ENCODE peak calls at places on chromosomes 11 and 22, in eight cellular contexts. One of them, this sample, is unnamed. For H3K4me1, the result is how much of the 10 kb centered on the place peaks cover.

GRCh38 chr11:22800482-22800881 is 29.1 kb downstream of the SVIP start:
- DNase-seq in left ventricle myocardium inferior: no peak
- DNase-seq in MM.1S: no peak
- DNase-seq in colonic mucosa: no peak
- DNase-seq in OCI-LY7: no peak
- DNase-seq in fibroblast of lung: no peak
- DNase-seq in lower lobe of right lung: no peak
- DNase-seq in cardiac muscle cell: no peak
- DNase-seq in this sample: no peak

GRCh38 chr11:35404397-35404775 is 15.0 kb downstream of the SLC1A2 start:
- DNase-seq in lower lobe of right lung: peak
- DNase-seq in cardiac muscle cell: peak
- DNase-seq in colonic mucosa: peak
- DNase-seq in OCI-LY7: no peak
- DNase-seq in MM.1S: peak
- DNase-seq in left ventricle myocardium inferior: no peak
- DNase-seq in fibroblast of lung: peak
- DNase-seq in this sample: no peak

GRCh38 chr11:44437122-44437521 is 127.2 kb upstream of the ALX4 start:
- DNase-seq in left ventricle myocardium inferior: peak
- DNase-seq in OCI-LY7: no peak
- DNase-seq in lower lobe of right lung: no peak
- DNase-seq in MM.1S: no peak
- DNase-seq in fibroblast of lung: no peak
- DNase-seq in cardiac muscle cell: no peak
- DNase-seq in colonic mucosa: no peak
- DNase-seq in this sample: no peak

GRCh38 chr11:59158206-59159068 is 13.5 kb upstream of the DTX4 start:
- DNase-seq in fibroblast of lung: peak
- DNase-seq in colonic mucosa: peak
- DNase-seq in lower lobe of right lung: no peak
- DNase-seq in cardiac muscle cell: peak
- DNase-seq in MM.1S: peak
- DNase-seq in left ventricle myocardium inferior: peak
- DNase-seq in OCI-LY7: peak
- DNase-seq in this sample: peak

GRCh38 chr11:8597182-8597581 is 3.2 kb upstream of the STK33 start:
- DNase-seq in colonic mucosa: no peak
- DNase-seq in cardiac muscle cell: peak
- DNase-seq in OCI-LY7: no peak
- DNase-seq in fibroblast of lung: peak
- DNase-seq in lower lobe of right lung: no peak
- DNase-seq in MM.1S: no peak
- DNase-seq in left ventricle myocardium inferior: no peak
- DNase-seq in this sample: no peak

GRCh38 chr11:20087118-20087521 is 73.2 kb downstream of the DBX1 start:
- DNase-seq in MM.1S: no peak
- DNase-seq in colonic mucosa: no peak
- DNase-seq in OCI-LY7: no peak
- DNase-seq in cardiac muscle cell: no peak
- DNase-seq in lower lobe of right lung: no peak
- DNase-seq in left ventricle myocardium inferior: no peak
- DNase-seq in fibroblast of lung: no peak
- DNase-seq in this sample: no peak

GRCh38 chr11:32830413-32830738 is 649 bp downstream of the PRRG4 start:
- DNase-seq in MM.1S: peak
- DNase-seq in OCI-LY7: no peak
- DNase-seq in cardiac muscle cell: peak
- DNase-seq in lower lobe of right lung: peak
- DNase-seq in fibroblast of lung: no peak
- DNase-seq in left ventricle myocardium inferior: no peak
- DNase-seq in colonic mucosa: peak
- DNase-seq in this sample: no peak

GRCh38 chr11:83033972-83034672 is 37.6 kb downstream of the RAB30 start:
- DNase-seq in OCI-LY7: no peak
- DNase-seq in lower lobe of right lung: no peak
- DNase-seq in fibroblast of lung: peak
- DNase-seq in cardiac muscle cell: peak
- DNase-seq in colonic mucosa: peak
- DNase-seq in left ventricle myocardium inferior: peak
- DNase-seq in MM.1S: peak
- DNase-seq in this sample: no peak

GRCh38 chr22:29073618-29074275 is 912 bp downstream of the KREMEN1 start:
- DNase-seq in left ventricle myocardium inferior: peak
- DNase-seq in cardiac muscle cell: peak
- DNase-seq in MM.1S: no peak
- DNase-seq in fibroblast of lung: peak
- DNase-seq in OCI-LY7: no peak
- DNase-seq in colonic mucosa: peak
- DNase-seq in lower lobe of right lung: peak
- DNase-seq in this sample: no peak

GRCh38 chr11:2919837-2920236 is 9.4 kb downstream of the PHLDA2 start:
- DNase-seq in left ventricle myocardium inferior: no peak
- DNase-seq in colonic mucosa: no peak
- DNase-seq in MM.1S: no peak
- DNase-seq in OCI-LY7: no peak
- DNase-seq in cardiac muscle cell: no peak
- DNase-seq in lower lobe of right lung: no peak
- DNase-seq in fibroblast of lung: no peak
- DNase-seq in this sample: no peak

GRCh38 chr11:129852125-129852740 is 36.6 kb downstream of the TMEM45B start:
- DNase-seq in colonic mucosa: no peak
- DNase-seq in lower lobe of right lung: no peak
- DNase-seq in MM.1S: no peak
- DNase-seq in fibroblast of lung: no peak
- DNase-seq in cardiac muscle cell: no peak
- DNase-seq in left ventricle myocardium inferior: no peak
- DNase-seq in OCI-LY7: no peak
- DNase-seq in this sample: no peak

GRCh38 chr22:19614546-19614884 is 90.3 kb upstream of the CLDN5 start:
- DNase-seq in colonic mucosa: no peak
- DNase-seq in lower lobe of right lung: no peak
- DNase-seq in MM.1S: no peak
- DNase-seq in cardiac muscle cell: no peak
- DNase-seq in left ventricle myocardium inferior: no peak
- DNase-seq in OCI-LY7: peak
- DNase-seq in fibroblast of lung: no peak
- DNase-seq in this sample: no peak

GRCh38 chr11:130609121-130610035 is 160.9 kb downstream of the ADAMTS15 start:
- DNase-seq in cardiac muscle cell: peak
- DNase-seq in left ventricle myocardium inferior: peak
- DNase-seq in MM.1S: no peak
- DNase-seq in colonic mucosa: peak
- DNase-seq in lower lobe of right lung: peak
- DNase-seq in fibroblast of lung: peak
- DNase-seq in OCI-LY7: no peak
- DNase-seq in this sample: no peak

GRCh38 chr11:130522284-130522961 is 74.0 kb downstream of the ADAMTS15 start:
- DNase-seq in colonic mucosa: peak
- DNase-seq in OCI-LY7: no peak
- DNase-seq in lower lobe of right lung: peak
- DNase-seq in MM.1S: no peak
- DNase-seq in cardiac muscle cell: peak
- DNase-seq in fibroblast of lung: peak
- DNase-seq in left ventricle myocardium inferior: peak
- DNase-seq in this sample: peak

GRCh38 chr11:34791725-34792124 is 124.5 kb downstream of the APIP start:
- DNase-seq in lower lobe of right lung: no peak
- DNase-seq in colonic mucosa: no peak
- DNase-seq in MM.1S: peak
- DNase-seq in cardiac muscle cell: no peak
- DNase-seq in fibroblast of lung: no peak
- DNase-seq in OCI-LY7: no peak
- DNase-seq in left ventricle myocardium inferior: no peak
- DNase-seq in this sample: no peak

GRCh38 chr11:84855846-84856245 is 771.3 kb downstream of the DLG2 start:
- DNase-seq in OCI-LY7: no peak
- DNase-seq in lower lobe of right lung: no peak
- DNase-seq in cardiac muscle cell: peak
- DNase-seq in colonic mucosa: no peak
- DNase-seq in fibroblast of lung: peak
- DNase-seq in MM.1S: no peak
- DNase-seq in left ventricle myocardium inferior: no peak
- DNase-seq in this sample: peak

GRCh38 chr11:13152736-13153541 is 124.7 kb upstream of the BMAL1 start:
- DNase-seq in left ventricle myocardium inferior: no peak
- DNase-seq in colonic mucosa: no peak
- DNase-seq in fibroblast of lung: peak
- DNase-seq in cardiac muscle cell: peak
- DNase-seq in lower lobe of right lung: no peak
- DNase-seq in MM.1S: no peak
- DNase-seq in OCI-LY7: no peak
- DNase-seq in this sample: peak

DNA sequence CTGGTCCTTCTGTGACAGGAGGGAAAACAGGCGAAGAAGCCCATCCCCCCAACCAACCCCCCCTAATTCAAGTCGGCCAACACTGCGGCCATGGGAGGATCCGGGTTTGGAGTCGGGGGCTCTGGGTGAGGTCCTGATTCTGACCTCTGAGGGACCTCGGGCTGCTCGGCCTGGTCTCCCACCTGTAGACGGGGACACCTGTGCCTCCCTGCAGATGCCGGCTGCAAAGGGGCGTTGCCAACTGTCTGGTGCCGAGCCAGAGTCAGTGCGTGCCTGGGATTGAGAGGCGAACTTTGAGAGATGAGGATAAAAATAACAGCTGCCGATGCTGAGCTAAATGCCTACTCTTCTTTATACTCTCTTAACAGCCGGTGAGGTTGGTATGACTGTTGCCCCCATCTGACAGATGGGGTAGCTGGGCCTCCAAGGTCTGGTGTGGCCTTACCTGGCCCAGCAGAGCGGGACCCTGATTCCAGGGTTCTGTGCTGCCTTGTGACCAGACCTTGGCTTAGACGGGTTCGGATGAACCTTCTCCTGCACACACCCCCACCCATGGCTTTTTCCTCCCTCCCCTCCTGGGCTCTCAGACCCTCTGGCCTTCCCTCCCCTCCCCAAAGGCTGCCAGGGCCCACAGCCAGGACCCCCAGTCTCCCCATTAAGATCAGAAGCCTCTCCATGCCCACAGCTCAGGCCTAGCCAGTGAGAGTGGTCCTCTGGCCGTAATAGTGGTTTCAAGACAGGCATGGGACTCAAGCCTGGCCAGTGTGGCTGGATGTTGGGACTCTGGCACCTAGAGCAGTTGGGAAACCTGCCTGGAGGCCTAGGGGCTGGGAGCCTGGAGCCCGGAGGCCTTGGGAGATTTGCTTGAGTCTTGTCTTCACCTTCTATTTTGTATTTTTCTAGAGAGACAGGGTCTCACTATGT is 41.7 kb downstream of the KCNJ4 start:
- DNase-seq in fibroblast of lung: no peak
- DNase-seq in lower lobe of right lung: peak
- DNase-seq in left ventricle myocardium inferior: peak
- DNase-seq in MM.1S: no peak
- DNase-seq in OCI-LY7: no peak
- DNase-seq in colonic mucosa: peak
- DNase-seq in cardiac muscle cell: peak
- DNase-seq in this sample: no peak
- H3K4me3 ChIP-seq in fibroblast of lung: no peak
- H3K4me3 ChIP-seq in lower lobe of right lung: peak
- H3K4me3 ChIP-seq in left ventricle myocardium inferior: peak
- H3K4me3 ChIP-seq in MM.1S: peak
- H3K4me3 ChIP-seq in OCI-LY7: no peak
- H3K4me3 ChIP-seq in colonic mucosa: peak
- H3K4me3 ChIP-seq in cardiac muscle cell: no peak
- H3K4me3 ChIP-seq in this sample: no peak

GRCh38 chr11:11860103-11860979 is 18.6 kb downstream of the USP47 start:
- DNase-seq in left ventricle myocardium inferior: no peak
- DNase-seq in MM.1S: no peak
- DNase-seq in lower lobe of right lung: no peak
- DNase-seq in colonic mucosa: no peak
- DNase-seq in OCI-LY7: no peak
- DNase-seq in fibroblast of lung: peak
- DNase-seq in cardiac muscle cell: peak
- DNase-seq in this sample: no peak

GRCh38 chr11:11856638-11857037 is 14.9 kb downstream of the USP47 start:
- DNase-seq in MM.1S: peak
- DNase-seq in OCI-LY7: no peak
- DNase-seq in colonic mucosa: no peak
- DNase-seq in fibroblast of lung: no peak
- DNase-seq in left ventricle myocardium inferior: no peak
- DNase-seq in cardiac muscle cell: peak
- DNase-seq in lower lobe of right lung: no peak
- DNase-seq in this sample: no peak

GRCh38 chr11:11862995-11863394 is 21.2 kb downstream of the USP47 start:
- DNase-seq in cardiac muscle cell: no peak
- DNase-seq in OCI-LY7: no peak
- DNase-seq in lower lobe of right lung: no peak
- DNase-seq in fibroblast of lung: no peak
- DNase-seq in left ventricle myocardium inferior: no peak
- DNase-seq in MM.1S: no peak
- DNase-seq in colonic mucosa: no peak
- DNase-seq in this sample: no peak

GRCh38 chr11:11857769-11858168 is 16.0 kb downstream of the USP47 start:
- DNase-seq in cardiac muscle cell: no peak
- DNase-seq in left ventricle myocardium inferior: no peak
- DNase-seq in colonic mucosa: no peak
- DNase-seq in MM.1S: no peak
- DNase-seq in fibroblast of lung: no peak
- DNase-seq in lower lobe of right lung: no peak
- DNase-seq in OCI-LY7: no peak
- DNase-seq in this sample: no peak
- H3K4me1 ChIP-seq in cardiac muscle cell: under half
- H3K4me1 ChIP-seq in left ventricle myocardium inferior: half or more
- H3K4me1 ChIP-seq in colonic mucosa: under half
- H3K4me1 ChIP-seq in MM.1S: under half
- H3K4me1 ChIP-seq in fibroblast of lung: under half
- H3K4me1 ChIP-seq in lower lobe of right lung: half or more
- H3K4me1 ChIP-seq in OCI-LY7: under half
- H3K4me1 ChIP-seq in this sample: under half

DNA sequence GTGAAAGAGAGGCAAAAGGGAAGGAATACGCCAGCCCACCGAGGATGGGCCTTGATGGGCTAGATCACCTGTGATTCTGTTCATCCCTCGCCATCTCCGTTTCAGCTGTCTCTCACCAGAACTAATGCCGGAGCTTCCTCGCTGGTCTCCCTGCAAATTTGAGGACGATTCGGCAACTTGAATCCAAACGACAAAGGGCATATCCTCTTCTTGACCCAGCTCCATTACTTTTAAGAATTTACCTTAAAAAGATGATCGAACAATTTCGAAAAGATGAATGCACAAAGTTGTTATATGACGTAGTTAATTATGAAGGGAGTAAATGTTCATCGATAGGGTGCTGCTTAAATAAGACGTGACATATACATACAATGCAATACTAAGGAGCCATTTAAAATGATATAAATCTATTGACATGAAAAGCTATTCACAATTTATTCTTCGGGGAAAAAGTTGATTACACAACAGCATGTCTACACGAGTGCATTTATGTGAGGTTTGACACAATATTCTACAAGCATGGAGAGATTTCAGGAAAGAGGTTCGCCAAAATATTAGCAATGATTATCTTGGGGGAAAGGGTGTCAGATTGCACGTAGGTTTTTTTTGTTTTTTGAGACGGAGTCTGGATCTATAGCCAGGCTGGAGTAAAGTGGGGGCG is 937 bp upstream of the FAM168A start:
- DNase-seq in colonic mucosa: no peak
- DNase-seq in OCI-LY7: no peak
- DNase-seq in left ventricle myocardium inferior: no peak
- DNase-seq in MM.1S: no peak
- DNase-seq in cardiac muscle cell: no peak
- DNase-seq in lower lobe of right lung: no peak
- DNase-seq in fibroblast of lung: no peak
- DNase-seq in this sample: no peak
- H3K27ac ChIP-seq in colonic mucosa: peak
- H3K27ac ChIP-seq in OCI-LY7: peak
- H3K27ac ChIP-seq in left ventricle myocardium inferior: peak
- H3K27ac ChIP-seq in MM.1S: no peak
- H3K27ac ChIP-seq in cardiac muscle cell: no peak
- H3K27ac ChIP-seq in lower lobe of right lung: peak
- H3K27ac ChIP-seq in fibroblast of lung: peak
- H3K27ac ChIP-seq in this sample: peak

GRCh38 chr11:39541945-39542351 is 1917.5 kb downstream of the LRRC4C start:
- DNase-seq in fibroblast of lung: no peak
- DNase-seq in lower lobe of right lung: no peak
- DNase-seq in OCI-LY7: no peak
- DNase-seq in colonic mucosa: no peak
- DNase-seq in left ventricle myocardium inferior: no peak
- DNase-seq in MM.1S: no peak
- DNase-seq in cardiac muscle cell: no peak
- DNase-seq in this sample: no peak
- H3K4me3 ChIP-seq in fibroblast of lung: no peak
- H3K4me3 ChIP-seq in lower lobe of right lung: no peak
- H3K4me3 ChIP-seq in OCI-LY7: no peak
- H3K4me3 ChIP-seq in colonic mucosa: no peak
- H3K4me3 ChIP-seq in left ventricle myocardium inferior: no peak
- H3K4me3 ChIP-seq in MM.1S: no peak
- H3K4me3 ChIP-seq in cardiac muscle cell: no peak
- H3K4me3 ChIP-seq in this sample: no peak

This sample was measured in SJSA1.